ENCODE peak calls at places on chromosomes 3 and 15, in nine cellular contexts. O, F, C, B, D, M, U, N and X are unnamed samples.

GRCh38 chr3:194310516-194310915 is 40.6 kb downstream of the CPN2 start:
- DNase-seq in U (no peak), O (peak; percentile 68), N (no peak), F (no peak), B (no peak), C (no peak), D (no peak), M (no peak), X (no peak)

GRCh38 chr3:134002326-134002725 is 27.4 kb downstream of the SLCO2A1 start:
- DNase-seq in D (no peak), U (no peak), M (no peak), B (no peak), C (peak; percentile 80), N (no peak), F (peak; percentile 67), O (no peak), X (no peak)

GRCh38 chr3:193129607-193130006 is 111.4 kb upstream of the PLAAT1 start:
- DNase-seq in C (no peak), F (no peak), O (no peak), B (no peak), U (no peak), D (no peak), M (no peak), N (no peak), X (no peak)

GRCh38 chr3:14536837-14537589 is 3.1 kb downstream of the GRIP2 start:
- DNase-seq in D (peak; percentile 37), M (no peak), C (no peak), O (peak; percentile 37), U (no peak), F (no peak), B (no peak), N (no peak), X (no peak)

GRCh38 chr15:61794276-61794675 is 266.0 kb downstream of the VPS13C start:
- DNase-seq in B (no peak), M (no peak), D (no peak), F (peak; percentile 24), N (no peak), C (peak; percentile 67), O (no peak), U (no peak), X (no peak)

GRCh38 chr15:83285979-83286553 is 1.6 kb upstream of the BNC1 start:
- DNase-seq in B (no peak), F (peak; percentile 73), U (no peak), D (no peak), M (no peak), O (no peak), N (no peak), C (peak; percentile 81), X (no peak)

GRCh38 chr15:81160312-81161214 is 26.5 kb downstream of the CFAP161 start:
- DNase-seq in F (peak; percentile 76), D (peak; percentile 81), C (peak; percentile 98), B (no peak), O (no peak), U (no peak), M (no peak), N (no peak), X (no peak)

GRCh38 chr3:168168743-168169142 is 73.0 kb upstream of the GOLIM4 start:
- DNase-seq in B (no peak), M (no peak), C (no peak), D (no peak), O (no peak), F (no peak), N (no peak), U (no peak), X (no peak)

GRCh38 chr3:8413337-8413926 is 88.2 kb upstream of the LMCD1 start:
- DNase-seq in C (no peak), B (no peak), N (no peak), D (no peak), M (no peak), U (no peak), O (no peak), F (no peak), X (no peak)

GRCh38 chr3:138234401-138235179 is 47.5 kb downstream of the ARMC8 start:
- DNase-seq in N (peak; percentile 3), F (peak; percentile 63), O (no peak), U (no peak), D (no peak), M (no peak), B (no peak), C (peak; percentile 38), X (no peak)

GRCh38 chr3:121998030-121998580 is 23.9 kb downstream of the ILDR1 start:
- DNase-seq in F (peak; percentile 39), M (no peak), U (no peak), O (no peak), N (peak; percentile 66), C (peak; percentile 76), B (peak; percentile 71), D (no peak), X (no peak)

GRCh38 chr3:18301781-18302180 is 123.4 kb downstream of the SATB1 start:
- DNase-seq in O (no peak), F (no peak), B (no peak), M (no peak), N (no peak), U (no peak), C (no peak), D (no peak), X (no peak)

GRCh38 chr3:16511561-16512434 is 1.7 kb downstream of the RFTN1 start:
- DNase-seq in M (no peak), N (peak; percentile 96), B (peak; percentile 66), C (peak; percentile 78), U (no peak), D (peak; percentile 76), O (peak; percentile 87), F (peak; percentile 89), X (no peak)

GRCh38 chr3:46112296-46112695 is 85.0 kb upstream of the XCR1 start:
- DNase-seq in M (no peak), F (peak; percentile 36), B (no peak), C (peak; percentile 62), N (no peak), U (no peak), O (no peak), D (no peak), X (no peak)

GRCh38 chr15:57509121-57509520 is 82.6 kb upstream of the MYZAP start:
- DNase-seq in B (no peak), D (no peak), C (no peak), U (no peak), N (no peak), O (no peak), F (peak; percentile 31), M (peak; percentile 38), X (no peak)

GRCh38 chr3:3636815-3637214 is 162.4 kb upstream of the LRRN1 start:
- DNase-seq in N (no peak), O (no peak), F (no peak), M (no peak), D (no peak), C (no peak), B (no peak), U (no peak), X (no peak)

GRCh38 chr3:191889781-191890180 is 428.8 kb downstream of the PYDC2 start:
- DNase-seq in M (no peak), N (no peak), O (no peak), B (no peak), F (no peak), C (no peak), U (no peak), D (no peak), X (no peak)

GRCh38 chr3:126996905-126997304 is 14.0 kb downstream of the PLXNA1 start:
- DNase-seq in F (peak; percentile 39), M (no peak), D (no peak), O (no peak), U (no peak), N (no peak), C (peak; percentile 57), B (no peak), X (no peak)

DNA sequence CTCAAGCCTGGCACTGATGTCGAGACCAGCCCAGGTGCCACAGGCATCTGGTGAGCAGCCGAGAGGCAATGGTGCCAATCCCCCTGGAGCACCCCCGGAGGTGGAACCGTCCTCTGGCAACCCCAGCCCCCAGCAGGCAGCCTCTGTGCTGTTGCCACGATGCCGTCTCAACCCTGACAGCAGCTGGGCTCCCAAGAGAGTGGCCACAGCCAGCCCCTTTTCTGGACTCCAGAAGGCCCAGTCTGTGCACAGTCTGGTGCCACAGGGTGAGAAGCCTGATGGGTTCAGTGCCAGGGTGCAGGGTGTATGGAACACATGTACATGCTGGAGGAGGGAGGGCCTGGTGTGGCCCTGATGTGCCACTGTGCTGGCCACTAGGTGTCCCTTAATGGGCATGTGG is 4.9 kb upstream of the JMJD7 start:
- DNase-seq in U (no peak), M (no peak), F (no peak), D (no peak), O (no peak), B (no peak), C (no peak), N (no peak), X (no peak)
- TF ChIP-seq CTCF in U (no peak), M (no peak), F (no peak), D (no peak), O (no peak), B (no peak), C (no peak), N (no peak), X (no peak)

GRCh38 chr15:45372032-45372995 is 6.0 kb downstream of the GATM start:
- DNase-seq in D (no peak), B (no peak), C (no peak), U (no peak), O (no peak), N (no peak), F (no peak), M (no peak), X (no peak)
- TF ChIP-seq CTCF in D (no peak), B (no peak), C (no peak), U (no peak), O (no peak), N (no peak), F (no peak), M (no peak), X (no peak)

DNA sequence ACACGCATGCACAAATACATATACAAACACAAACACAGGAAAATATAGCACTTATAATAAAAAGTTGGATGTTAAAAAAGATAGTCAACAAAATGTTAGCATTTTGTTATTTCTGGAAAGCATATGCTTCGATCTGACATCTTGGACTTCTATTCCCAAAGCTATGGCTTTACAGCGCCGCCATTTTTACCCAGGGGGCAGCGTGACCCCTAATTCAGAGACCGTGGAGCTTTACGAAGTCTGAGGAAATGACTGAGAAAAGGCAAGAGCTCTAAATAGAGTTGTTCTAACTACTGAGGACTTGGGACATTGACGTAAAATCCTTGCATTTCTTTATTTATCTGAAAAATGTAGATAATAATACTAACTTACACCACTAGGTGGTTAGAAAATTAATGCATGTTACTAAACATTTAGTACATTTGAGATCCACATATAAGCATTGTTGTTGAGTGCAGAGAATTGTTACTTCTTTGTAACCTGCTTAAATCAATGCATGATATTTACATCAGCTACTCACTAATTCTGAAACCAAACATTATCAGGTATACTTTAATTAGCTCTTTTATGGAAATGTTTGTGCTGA is 155.4 kb downstream of the TP63 start:
- DNase-seq in M (peak; percentile 24), B (no peak), U (no peak), C (no peak), D (no peak), F (no peak), O (no peak), N (no peak), X (no peak)
- TF ChIP-seq CTCF in M (no peak), B (no peak), U (peak; percentile 26), C (peak; percentile 4), D (no peak), F (peak; percentile 7), O (no peak), N (no peak), X (no peak)

DNA sequence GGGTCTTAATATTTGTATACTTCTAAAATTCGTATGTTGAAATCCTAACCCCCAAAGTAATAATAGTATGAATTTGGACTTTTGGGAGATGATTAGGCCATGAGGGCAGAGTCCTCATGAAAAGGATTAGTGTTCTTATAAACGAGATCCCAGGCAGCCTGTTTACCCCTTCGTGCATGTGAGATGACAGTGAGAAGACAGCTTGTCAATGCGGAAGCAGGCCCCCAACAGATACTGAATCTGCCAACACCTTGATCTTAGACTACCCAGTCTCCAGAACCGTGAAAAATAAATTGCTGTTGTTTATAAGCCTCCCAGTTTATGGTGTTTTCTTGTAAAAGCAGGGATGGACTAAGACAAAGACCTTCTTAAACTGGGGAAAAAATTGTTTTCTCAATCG is 714.2 kb downstream of the SI start:
- DNase-seq in M (no peak), O (no peak), F (no peak), D (no peak), B (no peak), N (no peak), U (no peak), C (no peak), X (no peak)
- TF ChIP-seq CTCF in M (no peak), O (no peak), F (no peak), D (no peak), B (no peak), N (no peak), U (no peak), C (no peak), X (no peak)